ENCODE peak calls at places on chromosomes 6 and 20, in nine cellular contexts. One of them, this sample, is unnamed.

GRCh38 chr20:33732166-33732970 is 572 bp downstream of the ZNF341 start:
- DNase-seq in transverse colon: peak
- DNase-seq in stomach: peak
- DNase-seq in Panc1: no peak
- DNase-seq in GM23338: peak
- DNase-seq in prostate gland: peak
- DNase-seq in HCT116: peak
- DNase-seq in GM12891: peak
- DNase-seq in sigmoid colon: peak
- DNase-seq in this sample: no peak

GRCh38 chr6:93418448-93419303 is 683 bp downstream of the EPHA7 start:
- DNase-seq in transverse colon: peak
- DNase-seq in stomach: no peak
- DNase-seq in Panc1: no peak
- DNase-seq in GM23338: peak
- DNase-seq in prostate gland: peak
- DNase-seq in HCT116: no peak
- DNase-seq in GM12891: no peak
- DNase-seq in sigmoid colon: peak
- DNase-seq in this sample: no peak

GRCh38 chr6:46170357-46171289 is at the start of gene ENPP5:
- DNase-seq in transverse colon: peak
- DNase-seq in stomach: peak
- DNase-seq in Panc1: no peak
- DNase-seq in GM23338: peak
- DNase-seq in prostate gland: peak
- DNase-seq in HCT116: peak
- DNase-seq in GM12891: peak
- DNase-seq in sigmoid colon: peak
- DNase-seq in this sample: peak

GRCh38 chr6:100464910-100465700 is at the start of gene SIM1:
- DNase-seq in transverse colon: peak
- DNase-seq in stomach: no peak
- DNase-seq in Panc1: no peak
- DNase-seq in GM23338: peak
- DNase-seq in prostate gland: no peak
- DNase-seq in HCT116: no peak
- DNase-seq in GM12891: no peak
- DNase-seq in sigmoid colon: no peak
- DNase-seq in this sample: peak

GRCh38 chr6:137342607-137343186 is 123.5 kb upstream of the IFNGR1 start:
- DNase-seq in transverse colon: no peak
- DNase-seq in stomach: no peak
- DNase-seq in Panc1: no peak
- DNase-seq in GM23338: peak
- DNase-seq in prostate gland: no peak
- DNase-seq in HCT116: no peak
- DNase-seq in GM12891: no peak
- DNase-seq in sigmoid colon: no peak
- DNase-seq in this sample: no peak

GRCh38 chr6:16060039-16060438 is 68.8 kb upstream of the MYLIP start:
- DNase-seq in transverse colon: no peak
- DNase-seq in stomach: no peak
- DNase-seq in Panc1: no peak
- DNase-seq in GM23338: no peak
- DNase-seq in prostate gland: no peak
- DNase-seq in HCT116: no peak
- DNase-seq in GM12891: no peak
- DNase-seq in sigmoid colon: no peak
- DNase-seq in this sample: no peak

GRCh38 chr6:136921936-136922679 is at the start of gene SLC35D3:
- DNase-seq in transverse colon: no peak
- DNase-seq in stomach: no peak
- DNase-seq in Panc1: no peak
- DNase-seq in GM23338: peak
- DNase-seq in prostate gland: no peak
- DNase-seq in HCT116: no peak
- DNase-seq in GM12891: peak
- DNase-seq in sigmoid colon: no peak
- DNase-seq in this sample: no peak

GRCh38 chr6:32838114-32838958 is at the start of gene TAP2:
- DNase-seq in transverse colon: peak
- DNase-seq in stomach: peak
- DNase-seq in Panc1: peak
- DNase-seq in GM23338: peak
- DNase-seq in prostate gland: peak
- DNase-seq in HCT116: peak
- DNase-seq in GM12891: peak
- DNase-seq in sigmoid colon: peak
- DNase-seq in this sample: peak

GRCh38 chr6:49666480-49666879 is 29.8 kb upstream of the RHAG start:
- DNase-seq in transverse colon: no peak
- DNase-seq in stomach: no peak
- DNase-seq in Panc1: no peak
- DNase-seq in GM23338: no peak
- DNase-seq in prostate gland: no peak
- DNase-seq in HCT116: no peak
- DNase-seq in GM12891: no peak
- DNase-seq in sigmoid colon: no peak
- DNase-seq in this sample: no peak

GRCh38 chr6:144266091-144266649 is 19.0 kb upstream of the UTRN start:
- DNase-seq in transverse colon: peak
- DNase-seq in stomach: peak
- DNase-seq in Panc1: no peak
- DNase-seq in GM23338: peak
- DNase-seq in prostate gland: peak
- DNase-seq in HCT116: peak
- DNase-seq in GM12891: no peak
- DNase-seq in sigmoid colon: peak
- DNase-seq in this sample: no peak

GRCh38 chr6:129359811-129360787 is 349.9 kb downstream of the ARHGAP18 start:
- DNase-seq in transverse colon: no peak
- DNase-seq in stomach: no peak
- DNase-seq in Panc1: no peak
- DNase-seq in GM23338: no peak
- DNase-seq in prostate gland: no peak
- DNase-seq in HCT116: no peak
- DNase-seq in GM12891: no peak
- DNase-seq in sigmoid colon: no peak
- DNase-seq in this sample: no peak

GRCh38 chr6:32679501-32679900 is 13.0 kb upstream of the HLA-DQB1 start:
- DNase-seq in transverse colon: no peak
- DNase-seq in stomach: no peak
- DNase-seq in Panc1: no peak
- DNase-seq in GM23338: no peak
- DNase-seq in prostate gland: no peak
- DNase-seq in HCT116: no peak
- DNase-seq in GM12891: no peak
- DNase-seq in sigmoid colon: no peak
- DNase-seq in this sample: no peak

GRCh38 chr6:135037541-135037940 is 17.1 kb downstream of the HBS1L start:
- DNase-seq in transverse colon: no peak
- DNase-seq in stomach: no peak
- DNase-seq in Panc1: no peak
- DNase-seq in GM23338: no peak
- DNase-seq in prostate gland: no peak
- DNase-seq in HCT116: no peak
- DNase-seq in GM12891: no peak
- DNase-seq in sigmoid colon: no peak
- DNase-seq in this sample: no peak

GRCh38 chr6:99276747-99277146 is 72.7 kb downstream of the FAXC start:
- DNase-seq in transverse colon: no peak
- DNase-seq in stomach: no peak
- DNase-seq in Panc1: no peak
- DNase-seq in GM23338: no peak
- DNase-seq in prostate gland: no peak
- DNase-seq in HCT116: no peak
- DNase-seq in GM12891: no peak
- DNase-seq in sigmoid colon: no peak
- DNase-seq in this sample: no peak

GRCh38 chr6:43284986-43285385 is 13.1 kb upstream of the SLC22A7 start:
- DNase-seq in transverse colon: no peak
- DNase-seq in stomach: no peak
- DNase-seq in Panc1: no peak
- DNase-seq in GM23338: peak
- DNase-seq in prostate gland: no peak
- DNase-seq in HCT116: no peak
- DNase-seq in GM12891: no peak
- DNase-seq in sigmoid colon: no peak
- DNase-seq in this sample: no peak
- TF ChIP-seq POLR2AphosphoS5 in transverse colon: no peak
- TF ChIP-seq POLR2AphosphoS5 in stomach: no peak
- TF ChIP-seq POLR2AphosphoS5 in Panc1: no peak
- TF ChIP-seq POLR2AphosphoS5 in GM23338: no peak
- TF ChIP-seq POLR2AphosphoS5 in prostate gland: no peak
- TF ChIP-seq POLR2AphosphoS5 in HCT116: no peak
- TF ChIP-seq POLR2AphosphoS5 in GM12891: no peak
- TF ChIP-seq POLR2AphosphoS5 in sigmoid colon: no peak
- TF ChIP-seq POLR2AphosphoS5 in this sample: no peak

DNA sequence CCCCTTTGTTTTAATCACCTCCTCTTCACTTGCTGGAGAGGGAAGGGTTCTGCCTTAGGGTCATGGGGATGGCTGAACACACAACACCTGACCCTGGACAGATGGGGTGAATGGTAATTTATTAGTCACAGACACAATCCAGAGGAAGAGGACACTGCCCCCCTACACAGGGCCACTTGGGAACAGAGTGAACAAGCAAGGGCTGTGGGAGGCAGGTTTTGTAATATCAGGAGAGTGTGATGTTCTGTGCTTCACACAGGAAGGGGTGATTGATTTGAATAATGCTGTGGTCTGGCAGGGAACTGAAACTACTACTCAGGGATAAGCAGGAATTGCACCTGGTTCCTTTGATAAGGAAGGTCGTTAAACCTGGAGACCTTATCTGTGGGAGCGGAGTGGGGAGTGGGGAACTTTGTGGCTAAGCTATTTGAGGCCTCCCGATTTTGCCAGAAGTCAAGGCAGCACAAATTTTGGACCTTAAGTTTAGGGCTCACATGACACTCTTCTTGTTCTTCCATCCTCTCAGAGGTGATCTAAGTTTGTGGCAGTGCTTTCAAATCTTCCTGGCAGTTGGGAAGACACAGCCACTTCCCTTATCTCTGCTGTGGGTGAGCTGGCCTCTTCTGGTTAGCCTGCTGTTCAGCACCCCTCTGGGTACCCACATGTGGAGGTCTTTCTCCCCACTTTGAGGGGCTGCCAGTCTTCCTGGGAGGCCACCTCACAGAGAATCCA is 77.8 kb downstream of the CD164 start:
- DNase-seq in transverse colon: no peak
- DNase-seq in stomach: no peak
- DNase-seq in Panc1: no peak
- DNase-seq in GM23338: no peak
- DNase-seq in prostate gland: no peak
- DNase-seq in HCT116: no peak
- DNase-seq in GM12891: no peak
- DNase-seq in sigmoid colon: no peak
- DNase-seq in this sample: no peak
- TF ChIP-seq POLR2AphosphoS5 in transverse colon: no peak
- TF ChIP-seq POLR2AphosphoS5 in stomach: no peak
- TF ChIP-seq POLR2AphosphoS5 in Panc1: no peak
- TF ChIP-seq POLR2AphosphoS5 in GM23338: no peak
- TF ChIP-seq POLR2AphosphoS5 in prostate gland: no peak
- TF ChIP-seq POLR2AphosphoS5 in HCT116: no peak
- TF ChIP-seq POLR2AphosphoS5 in GM12891: no peak
- TF ChIP-seq POLR2AphosphoS5 in sigmoid colon: no peak
- TF ChIP-seq POLR2AphosphoS5 in this sample: no peak

GRCh38 chr6:3829285-3829684 is 19.9 kb upstream of the FAM50B start:
- DNase-seq in transverse colon: no peak
- DNase-seq in stomach: no peak
- DNase-seq in Panc1: no peak
- DNase-seq in GM23338: no peak
- DNase-seq in prostate gland: no peak
- DNase-seq in HCT116: no peak
- DNase-seq in GM12891: no peak
- DNase-seq in sigmoid colon: no peak
- DNase-seq in this sample: no peak

GRCh38 chr6:3822747-3823445 is 26.3 kb upstream of the FAM50B start:
- DNase-seq in transverse colon: no peak
- DNase-seq in stomach: peak
- DNase-seq in Panc1: no peak
- DNase-seq in GM23338: no peak
- DNase-seq in prostate gland: no peak
- DNase-seq in HCT116: no peak
- DNase-seq in GM12891: no peak
- DNase-seq in sigmoid colon: no peak
- DNase-seq in this sample: peak

GRCh38 chr6:3823671-3824070 is 25.5 kb upstream of the FAM50B start:
- DNase-seq in transverse colon: no peak
- DNase-seq in stomach: no peak
- DNase-seq in Panc1: no peak
- DNase-seq in GM23338: no peak
- DNase-seq in prostate gland: no peak
- DNase-seq in HCT116: no peak
- DNase-seq in GM12891: no peak
- DNase-seq in sigmoid colon: no peak
- DNase-seq in this sample: no peak

GRCh38 chr6:3825331-3825831 is 23.8 kb upstream of the FAM50B start:
- DNase-seq in transverse colon: no peak
- DNase-seq in stomach: peak
- DNase-seq in Panc1: no peak
- DNase-seq in GM23338: peak
- DNase-seq in prostate gland: peak
- DNase-seq in HCT116: no peak
- DNase-seq in GM12891: no peak
- DNase-seq in sigmoid colon: peak
- DNase-seq in this sample: peak

DNA sequence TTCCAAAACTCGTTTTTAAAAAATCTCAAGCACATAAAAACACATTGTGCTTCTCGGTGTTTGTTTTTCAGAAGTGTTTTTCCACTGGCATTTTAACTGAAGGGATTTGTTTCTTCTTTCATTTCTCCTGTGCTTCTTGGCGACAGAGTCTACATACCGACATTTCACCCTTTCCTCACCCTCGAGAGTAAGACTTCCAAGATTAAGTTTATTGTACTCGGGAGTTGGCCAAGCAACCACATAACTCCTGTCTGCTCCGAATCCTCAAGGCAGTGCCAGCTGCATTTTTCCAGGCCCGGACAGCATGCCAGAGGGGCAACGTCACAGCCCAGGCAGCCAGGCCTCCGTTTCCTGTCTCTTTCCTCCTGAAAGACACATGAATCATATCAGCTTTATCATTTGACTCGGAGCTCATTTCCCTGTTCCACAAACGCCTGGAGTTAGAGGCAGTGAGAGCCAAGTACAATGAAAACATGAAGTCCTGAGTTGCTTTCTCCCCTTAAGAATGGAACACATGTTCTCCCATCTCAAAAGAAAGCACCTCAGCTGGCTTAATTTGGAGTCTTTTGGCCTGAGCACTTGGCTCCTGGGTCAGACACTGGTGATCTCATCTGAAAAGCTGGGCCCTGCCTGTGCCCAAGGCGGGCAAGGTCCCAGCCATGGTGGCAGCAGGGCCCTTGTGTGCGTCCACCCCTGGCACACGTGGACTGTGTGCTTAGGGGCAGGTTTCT is 23.2 kb upstream of the FAM50B start:
- DNase-seq in transverse colon: peak
- DNase-seq in stomach: peak
- DNase-seq in Panc1: no peak
- DNase-seq in GM23338: no peak
- DNase-seq in prostate gland: peak
- DNase-seq in HCT116: peak
- DNase-seq in GM12891: no peak
- DNase-seq in sigmoid colon: peak
- DNase-seq in this sample: peak
- TF ChIP-seq POLR2AphosphoS5 in transverse colon: peak
- TF ChIP-seq POLR2AphosphoS5 in stomach: peak
- TF ChIP-seq POLR2AphosphoS5 in Panc1: peak
- TF ChIP-seq POLR2AphosphoS5 in GM23338: no peak
- TF ChIP-seq POLR2AphosphoS5 in prostate gland: peak
- TF ChIP-seq POLR2AphosphoS5 in HCT116: peak
- TF ChIP-seq POLR2AphosphoS5 in GM12891: no peak
- TF ChIP-seq POLR2AphosphoS5 in sigmoid colon: peak
- TF ChIP-seq POLR2AphosphoS5 in this sample: peak

GRCh38 chr6:18412073-18412472 is 24.9 kb downstream of the RNF144B start:
- DNase-seq in transverse colon: no peak
- DNase-seq in stomach: no peak
- DNase-seq in Panc1: no peak
- DNase-seq in GM23338: no peak
- DNase-seq in prostate gland: no peak
- DNase-seq in HCT116: no peak
- DNase-seq in GM12891: no peak
- DNase-seq in sigmoid colon: no peak
- DNase-seq in this sample: no peak
- TF ChIP-seq POLR2AphosphoS5 in transverse colon: no peak
- TF ChIP-seq POLR2AphosphoS5 in stomach: no peak
- TF ChIP-seq POLR2AphosphoS5 in Panc1: no peak
- TF ChIP-seq POLR2AphosphoS5 in GM23338: no peak
- TF ChIP-seq POLR2AphosphoS5 in prostate gland: no peak
- TF ChIP-seq POLR2AphosphoS5 in HCT116: no peak
- TF ChIP-seq POLR2AphosphoS5 in GM12891: no peak
- TF ChIP-seq POLR2AphosphoS5 in sigmoid colon: no peak
- TF ChIP-seq POLR2AphosphoS5 in this sample: no peak